ENCODE peak calls at places on chromosome 19, in nine cellular contexts. One of them, this sample, is unnamed.

GRCh38 chr19:35908010-35908441 is at the start of gene TYROBP:
- DNase-seq in dorsolateral prefrontal cortex: no peak
- DNase-seq in thyroid gland: no peak
- DNase-seq in ovary: no peak
- DNase-seq in A673: no peak
- DNase-seq in uterus: no peak
- DNase-seq in fibroblast of pulmonary artery: no peak
- DNase-seq in astrocyte of the cerebellum: no peak
- DNase-seq in cardiac fibroblast: no peak
- DNase-seq in this sample: no peak

GRCh38 chr19:47107201-47107952 is 6.2 kb downstream of the ZC3H4 start:
- DNase-seq in uterus: no peak
- DNase-seq in astrocyte of the cerebellum: no peak
- DNase-seq in dorsolateral prefrontal cortex: no peak
- DNase-seq in cardiac fibroblast: peak
- DNase-seq in ovary: no peak
- DNase-seq in A673: no peak
- DNase-seq in fibroblast of pulmonary artery: no peak
- DNase-seq in thyroid gland: no peak
- DNase-seq in this sample: no peak

GRCh38 chr19:56958428-56958827 is 117.9 kb upstream of the PEG3 start:
- DNase-seq in fibroblast of pulmonary artery: no peak
- DNase-seq in cardiac fibroblast: no peak
- DNase-seq in uterus: no peak
- DNase-seq in A673: no peak
- DNase-seq in dorsolateral prefrontal cortex: no peak
- DNase-seq in thyroid gland: no peak
- DNase-seq in ovary: no peak
- DNase-seq in astrocyte of the cerebellum: no peak
- DNase-seq in this sample: no peak

GRCh38 chr19:34274284-34274826 is 20.0 kb downstream of the GARRE1 start:
- DNase-seq in cardiac fibroblast: peak
- DNase-seq in ovary: no peak
- DNase-seq in dorsolateral prefrontal cortex: no peak
- DNase-seq in uterus: no peak
- DNase-seq in thyroid gland: no peak
- DNase-seq in fibroblast of pulmonary artery: peak
- DNase-seq in astrocyte of the cerebellum: no peak
- DNase-seq in A673: peak
- DNase-seq in this sample: no peak

GRCh38 chr19:53136432-53136831 is 3.7 kb upstream of the ZNF415 start:
- DNase-seq in cardiac fibroblast: no peak
- DNase-seq in A673: no peak
- DNase-seq in astrocyte of the cerebellum: no peak
- DNase-seq in fibroblast of pulmonary artery: no peak
- DNase-seq in ovary: no peak
- DNase-seq in thyroid gland: no peak
- DNase-seq in dorsolateral prefrontal cortex: no peak
- DNase-seq in uterus: no peak
- DNase-seq in this sample: no peak

GRCh38 chr19:56155124-56155687 is 14.1 kb downstream of the ZNF444 start:
- DNase-seq in cardiac fibroblast: no peak
- DNase-seq in uterus: no peak
- DNase-seq in dorsolateral prefrontal cortex: no peak
- DNase-seq in thyroid gland: no peak
- DNase-seq in ovary: no peak
- DNase-seq in astrocyte of the cerebellum: no peak
- DNase-seq in A673: no peak
- DNase-seq in fibroblast of pulmonary artery: no peak
- DNase-seq in this sample: no peak

GRCh38 chr19:13929340-13929739 is 8.9 kb downstream of the PODNL1 start:
- DNase-seq in uterus: no peak
- DNase-seq in dorsolateral prefrontal cortex: no peak
- DNase-seq in thyroid gland: no peak
- DNase-seq in A673: no peak
- DNase-seq in cardiac fibroblast: no peak
- DNase-seq in astrocyte of the cerebellum: no peak
- DNase-seq in ovary: no peak
- DNase-seq in fibroblast of pulmonary artery: no peak
- DNase-seq in this sample: no peak

GRCh38 chr19:51091895-51092873 is 9.5 kb upstream of the KLK14 start:
- DNase-seq in astrocyte of the cerebellum: no peak
- DNase-seq in dorsolateral prefrontal cortex: no peak
- DNase-seq in fibroblast of pulmonary artery: no peak
- DNase-seq in uterus: no peak
- DNase-seq in ovary: no peak
- DNase-seq in A673: peak
- DNase-seq in thyroid gland: no peak
- DNase-seq in cardiac fibroblast: no peak
- DNase-seq in this sample: no peak

GRCh38 chr19:29672319-29672932 is 7.2 kb downstream of the PLEKHF1 start:
- DNase-seq in uterus: no peak
- DNase-seq in cardiac fibroblast: no peak
- DNase-seq in ovary: no peak
- DNase-seq in thyroid gland: no peak
- DNase-seq in astrocyte of the cerebellum: no peak
- DNase-seq in A673: no peak
- DNase-seq in fibroblast of pulmonary artery: no peak
- DNase-seq in dorsolateral prefrontal cortex: no peak
- DNase-seq in this sample: no peak
- H3K4me3 ChIP-seq in uterus: no peak
- H3K4me3 ChIP-seq in cardiac fibroblast: no peak
- H3K4me3 ChIP-seq in ovary: no peak
- H3K4me3 ChIP-seq in thyroid gland: no peak
- H3K4me3 ChIP-seq in astrocyte of the cerebellum: no peak
- H3K4me3 ChIP-seq in A673: no peak
- H3K4me3 ChIP-seq in fibroblast of pulmonary artery: no peak
- H3K4me3 ChIP-seq in dorsolateral prefrontal cortex: no peak
- H3K4me3 ChIP-seq in this sample: no peak

GRCh38 chr19:39412867-39413268 is 399 bp downstream of the PLEKHG2 start:
- DNase-seq in fibroblast of pulmonary artery: no peak
- DNase-seq in astrocyte of the cerebellum: no peak
- DNase-seq in cardiac fibroblast: peak
- DNase-seq in A673: no peak
- DNase-seq in thyroid gland: peak
- DNase-seq in uterus: no peak
- DNase-seq in dorsolateral prefrontal cortex: no peak
- DNase-seq in ovary: no peak
- DNase-seq in this sample: no peak

GRCh38 chr19:39413269-39413902 is 917 bp downstream of the PLEKHG2 start:
- DNase-seq in A673: peak
- DNase-seq in thyroid gland: peak
- DNase-seq in astrocyte of the cerebellum: no peak
- DNase-seq in ovary: peak
- DNase-seq in cardiac fibroblast: peak
- DNase-seq in fibroblast of pulmonary artery: peak
- DNase-seq in dorsolateral prefrontal cortex: no peak
- DNase-seq in uterus: peak
- DNase-seq in this sample: no peak

GRCh38 chr19:39411832-39412099 is 703 bp upstream of the PLEKHG2 start:
- DNase-seq in astrocyte of the cerebellum: peak
- DNase-seq in dorsolateral prefrontal cortex: peak
- DNase-seq in fibroblast of pulmonary artery: peak
- DNase-seq in cardiac fibroblast: peak
- DNase-seq in A673: peak
- DNase-seq in ovary: peak
- DNase-seq in uterus: peak
- DNase-seq in thyroid gland: peak
- DNase-seq in this sample: peak

GRCh38 chr19:39411006-39411831 is 1.2 kb upstream of the PLEKHG2 start:
- DNase-seq in A673: no peak
- DNase-seq in fibroblast of pulmonary artery: peak
- DNase-seq in uterus: peak
- DNase-seq in thyroid gland: peak
- DNase-seq in ovary: no peak
- DNase-seq in dorsolateral prefrontal cortex: no peak
- DNase-seq in astrocyte of the cerebellum: no peak
- DNase-seq in cardiac fibroblast: no peak
- DNase-seq in this sample: no peak

DNA sequence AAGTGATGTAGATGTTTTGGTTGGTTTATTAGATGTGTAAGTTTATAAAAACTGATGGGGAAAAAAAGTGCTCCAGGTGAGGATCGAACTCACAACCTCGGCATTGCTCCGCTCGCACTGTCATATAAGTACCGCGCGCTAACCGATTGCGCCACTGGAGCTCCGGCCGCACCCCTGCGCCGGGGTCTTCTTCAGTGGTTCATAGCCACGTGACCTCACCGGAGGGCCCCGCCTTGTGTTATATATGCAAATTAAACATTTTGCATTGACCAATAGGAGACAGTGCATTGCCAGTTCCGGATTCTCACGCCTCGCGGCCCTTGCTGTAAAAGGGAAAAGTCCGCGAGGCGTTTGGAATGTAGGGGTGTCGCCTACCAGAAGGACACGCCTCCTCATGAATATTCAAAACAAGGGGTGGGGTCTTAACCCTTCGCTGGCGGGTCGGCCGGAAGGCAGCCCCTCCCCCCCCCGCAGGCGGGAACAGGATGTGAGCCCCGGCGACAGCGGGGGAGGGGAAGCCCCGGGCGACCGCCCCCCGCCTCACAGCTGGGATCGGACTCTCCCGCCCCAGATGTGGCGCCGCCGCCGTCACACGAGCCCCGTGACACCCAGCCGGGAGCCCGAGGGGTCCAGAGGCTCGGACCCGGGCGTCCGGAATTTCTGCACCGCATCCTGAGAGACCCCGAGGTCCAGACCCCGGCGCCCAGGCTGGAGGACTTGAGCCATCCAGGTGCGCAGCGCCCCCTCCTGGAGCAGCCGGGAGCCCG is at the start of gene PLEKHG2:
- DNase-seq in dorsolateral prefrontal cortex: peak
- DNase-seq in fibroblast of pulmonary artery: peak
- DNase-seq in uterus: peak
- DNase-seq in ovary: peak
- DNase-seq in A673: peak
- DNase-seq in cardiac fibroblast: peak
- DNase-seq in astrocyte of the cerebellum: peak
- DNase-seq in thyroid gland: peak
- DNase-seq in this sample: peak
- TF ChIP-seq CTCF in dorsolateral prefrontal cortex: peak
- TF ChIP-seq CTCF in fibroblast of pulmonary artery: peak
- TF ChIP-seq CTCF in uterus: peak
- TF ChIP-seq CTCF in ovary: peak
- TF ChIP-seq CTCF in A673: peak
- TF ChIP-seq CTCF in cardiac fibroblast: peak
- TF ChIP-seq CTCF in astrocyte of the cerebellum: peak
- TF ChIP-seq CTCF in thyroid gland: peak
- TF ChIP-seq CTCF in this sample: peak

GRCh38 chr19:6531163-6531955 is 533 bp downstream of the TNFSF9 start:
- DNase-seq in fibroblast of pulmonary artery: no peak
- DNase-seq in astrocyte of the cerebellum: no peak
- DNase-seq in thyroid gland: no peak
- DNase-seq in A673: no peak
- DNase-seq in uterus: peak
- DNase-seq in ovary: no peak
- DNase-seq in dorsolateral prefrontal cortex: no peak
- DNase-seq in cardiac fibroblast: no peak
- DNase-seq in this sample: no peak

GRCh38 chr19:6533746-6534418 is 3.1 kb downstream of the TNFSF9 start:
- DNase-seq in uterus: no peak
- DNase-seq in ovary: no peak
- DNase-seq in cardiac fibroblast: no peak
- DNase-seq in A673: no peak
- DNase-seq in thyroid gland: no peak
- DNase-seq in astrocyte of the cerebellum: no peak
- DNase-seq in fibroblast of pulmonary artery: no peak
- DNase-seq in dorsolateral prefrontal cortex: no peak
- DNase-seq in this sample: no peak

GRCh38 chr19:6532244-6532999 is 1.6 kb downstream of the TNFSF9 start:
- DNase-seq in cardiac fibroblast: no peak
- DNase-seq in A673: no peak
- DNase-seq in fibroblast of pulmonary artery: no peak
- DNase-seq in thyroid gland: no peak
- DNase-seq in astrocyte of the cerebellum: no peak
- DNase-seq in dorsolateral prefrontal cortex: no peak
- DNase-seq in ovary: no peak
- DNase-seq in uterus: no peak
- DNase-seq in this sample: no peak

GRCh38 chr19:6531956-6532243 is 1.1 kb downstream of the TNFSF9 start:
- DNase-seq in dorsolateral prefrontal cortex: no peak
- DNase-seq in A673: no peak
- DNase-seq in thyroid gland: no peak
- DNase-seq in uterus: no peak
- DNase-seq in astrocyte of the cerebellum: no peak
- DNase-seq in fibroblast of pulmonary artery: no peak
- DNase-seq in ovary: no peak
- DNase-seq in cardiac fibroblast: no peak
- DNase-seq in this sample: no peak

GRCh38 chr19:6533000-6533328 is 2.1 kb downstream of the TNFSF9 start:
- DNase-seq in dorsolateral prefrontal cortex: no peak
- DNase-seq in cardiac fibroblast: no peak
- DNase-seq in ovary: no peak
- DNase-seq in A673: no peak
- DNase-seq in uterus: no peak
- DNase-seq in thyroid gland: no peak
- DNase-seq in astrocyte of the cerebellum: no peak
- DNase-seq in fibroblast of pulmonary artery: no peak
- DNase-seq in this sample: no peak
- H3K4me3 ChIP-seq in dorsolateral prefrontal cortex: peak
- H3K4me3 ChIP-seq in cardiac fibroblast: no peak
- H3K4me3 ChIP-seq in ovary: no peak
- H3K4me3 ChIP-seq in A673: peak
- H3K4me3 ChIP-seq in uterus: no peak
- H3K4me3 ChIP-seq in thyroid gland: no peak
- H3K4me3 ChIP-seq in astrocyte of the cerebellum: no peak
- H3K4me3 ChIP-seq in fibroblast of pulmonary artery: no peak
- H3K4me3 ChIP-seq in this sample: peak

GRCh38 chr19:10001899-10002298 is 8.4 kb downstream of the COL5A3 start:
- DNase-seq in astrocyte of the cerebellum: no peak
- DNase-seq in uterus: no peak
- DNase-seq in thyroid gland: no peak
- DNase-seq in cardiac fibroblast: peak
- DNase-seq in dorsolateral prefrontal cortex: no peak
- DNase-seq in ovary: peak
- DNase-seq in A673: peak
- DNase-seq in fibroblast of pulmonary artery: peak
- DNase-seq in this sample: no peak
- TF ChIP-seq CTCF in astrocyte of the cerebellum: peak
- TF ChIP-seq CTCF in uterus: no peak
- TF ChIP-seq CTCF in thyroid gland: peak
- TF ChIP-seq CTCF in cardiac fibroblast: peak
- TF ChIP-seq CTCF in dorsolateral prefrontal cortex: peak
- TF ChIP-seq CTCF in ovary: no peak
- TF ChIP-seq CTCF in A673: peak
- TF ChIP-seq CTCF in fibroblast of pulmonary artery: peak
- TF ChIP-seq CTCF in this sample: peak

GRCh38 chr19:38877781-38878574 is at the start of gene RINL:
- DNase-seq in A673: no peak
- DNase-seq in ovary: no peak
- DNase-seq in cardiac fibroblast: no peak
- DNase-seq in thyroid gland: peak
- DNase-seq in fibroblast of pulmonary artery: no peak
- DNase-seq in dorsolateral prefrontal cortex: no peak
- DNase-seq in uterus: no peak
- DNase-seq in astrocyte of the cerebellum: no peak
- DNase-seq in this sample: no peak
- H3K4me3 ChIP-seq in A673: no peak
- H3K4me3 ChIP-seq in ovary: no peak
- H3K4me3 ChIP-seq in cardiac fibroblast: no peak
- H3K4me3 ChIP-seq in thyroid gland: no peak
- H3K4me3 ChIP-seq in fibroblast of pulmonary artery: no peak
- H3K4me3 ChIP-seq in dorsolateral prefrontal cortex: no peak
- H3K4me3 ChIP-seq in uterus: no peak
- H3K4me3 ChIP-seq in astrocyte of the cerebellum: no peak
- H3K4me3 ChIP-seq in this sample: no peak

GRCh38 chr19:18856385-18857126 is 24.8 kb downstream of the UPF1 start:
- DNase-seq in thyroid gland: no peak
- DNase-seq in astrocyte of the cerebellum: no peak
- DNase-seq in A673: peak
- DNase-seq in dorsolateral prefrontal cortex: peak
- DNase-seq in cardiac fibroblast: peak
- DNase-seq in fibroblast of pulmonary artery: peak
- DNase-seq in ovary: no peak
- DNase-seq in uterus: no peak
- DNase-seq in this sample: no peak
- TF ChIP-seq CTCF in thyroid gland: peak
- TF ChIP-seq CTCF in astrocyte of the cerebellum: peak
- TF ChIP-seq CTCF in A673: peak
- TF ChIP-seq CTCF in dorsolateral prefrontal cortex: peak
- TF ChIP-seq CTCF in cardiac fibroblast: peak
- TF ChIP-seq CTCF in fibroblast of pulmonary artery: peak
- TF ChIP-seq CTCF in ovary: no peak
- TF ChIP-seq CTCF in uterus: no peak
- TF ChIP-seq CTCF in this sample: peak